ENCODE peak calls at places on chromosome 18, in five cellular contexts. One of them, this sample, is unnamed.

GRCh38 chr18:75203456-75204261 is 5.3 kb downstream of the PTGR3 start:
- DNase-seq in body of pancreas: peak; percentile 41
- DNase-seq in right lobe of liver: no peak
- DNase-seq in heart left ventricle: peak; percentile 22
- DNase-seq in stomach: no peak
- DNase-seq in this sample: no peak

GRCh38 chr18:13095466-13095865 is 104.3 kb downstream of the CEP192 start:
- DNase-seq in body of pancreas: no peak
- DNase-seq in right lobe of liver: no peak
- DNase-seq in heart left ventricle: no peak
- DNase-seq in stomach: no peak
- DNase-seq in this sample: no peak

GRCh38 chr18:23994361-23994902 is 20.1 kb upstream of the TTC39C start:
- DNase-seq in body of pancreas: no peak
- DNase-seq in right lobe of liver: no peak
- DNase-seq in heart left ventricle: no peak
- DNase-seq in stomach: no peak
- DNase-seq in this sample: no peak

GRCh38 chr18:50161806-50162205 is 33.1 kb downstream of the MYO5B start:
- DNase-seq in body of pancreas: no peak
- DNase-seq in right lobe of liver: no peak
- DNase-seq in heart left ventricle: no peak
- DNase-seq in stomach: no peak
- DNase-seq in this sample: no peak

GRCh38 chr18:63819780-63820179 is 44.6 kb downstream of the SERPINB7 start:
- DNase-seq in body of pancreas: no peak
- DNase-seq in right lobe of liver: no peak
- DNase-seq in heart left ventricle: no peak
- DNase-seq in stomach: no peak
- DNase-seq in this sample: no peak

GRCh38 chr18:74831571-74832250 is 234.0 kb downstream of the ZNF407 start:
- DNase-seq in body of pancreas: no peak
- DNase-seq in right lobe of liver: no peak
- DNase-seq in heart left ventricle: no peak
- DNase-seq in stomach: no peak
- DNase-seq in this sample: no peak

GRCh38 chr18:34802938-34803337 is 92.8 kb downstream of the DTNA start:
- DNase-seq in body of pancreas: no peak
- DNase-seq in right lobe of liver: no peak
- DNase-seq in heart left ventricle: no peak
- DNase-seq in stomach: no peak
- DNase-seq in this sample: no peak

GRCh38 chr18:69400976-69401474 is 337 bp downstream of the DOK6 start:
- DNase-seq in body of pancreas: no peak
- DNase-seq in right lobe of liver: peak; percentile 56
- DNase-seq in heart left ventricle: peak; percentile 18
- DNase-seq in stomach: no peak
- DNase-seq in this sample: no peak

GRCh38 chr18:78683191-78684010 is 296.2 kb upstream of the SALL3 start:
- DNase-seq in body of pancreas: no peak
- DNase-seq in right lobe of liver: no peak
- DNase-seq in heart left ventricle: no peak
- DNase-seq in stomach: peak; percentile 17
- DNase-seq in this sample: no peak

GRCh38 chr18:23158884-23159820 is 23.9 kb downstream of the CABLES1 start:
- DNase-seq in body of pancreas: no peak
- DNase-seq in right lobe of liver: no peak
- DNase-seq in heart left ventricle: no peak
- DNase-seq in stomach: no peak
- DNase-seq in this sample: no peak

GRCh38 chr18:72867721-72868665 is at the start of gene NETO1:
- DNase-seq in body of pancreas: no peak
- DNase-seq in right lobe of liver: no peak
- DNase-seq in heart left ventricle: no peak
- DNase-seq in stomach: no peak
- DNase-seq in this sample: no peak

GRCh38 chr18:72762505-72763122 is 105.2 kb downstream of the NETO1 start:
- DNase-seq in body of pancreas: no peak
- DNase-seq in right lobe of liver: no peak
- DNase-seq in heart left ventricle: no peak
- DNase-seq in stomach: no peak
- DNase-seq in this sample: peak; percentile 60

GRCh38 chr18:23250893-23251656 is 115.8 kb downstream of the CABLES1 start:
- DNase-seq in body of pancreas: no peak
- DNase-seq in right lobe of liver: no peak
- DNase-seq in heart left ventricle: no peak
- DNase-seq in stomach: no peak
- DNase-seq in this sample: no peak

GRCh38 chr18:48519431-48520100 is 19.3 kb upstream of the CTIF start:
- DNase-seq in body of pancreas: no peak
- DNase-seq in right lobe of liver: no peak
- DNase-seq in heart left ventricle: no peak
- DNase-seq in stomach: no peak
- DNase-seq in this sample: no peak

GRCh38 chr18:79167526-79168190 is 98.5 kb downstream of the ATP9B start:
- DNase-seq in body of pancreas: no peak
- DNase-seq in right lobe of liver: no peak
- DNase-seq in heart left ventricle: peak; percentile 71
- DNase-seq in stomach: no peak
- DNase-seq in this sample: no peak

GRCh38 chr18:48926420-48926857 is 24.3 kb downstream of the SMAD7 start:
- DNase-seq in body of pancreas: no peak
- DNase-seq in right lobe of liver: peak; percentile 94
- DNase-seq in heart left ventricle: no peak
- DNase-seq in stomach: peak; percentile 58
- DNase-seq in this sample: no peak

GRCh38 chr18:34207344-34207851 is 17.3 kb downstream of the NOL4 start:
- DNase-seq in body of pancreas: no peak
- DNase-seq in right lobe of liver: no peak
- DNase-seq in heart left ventricle: no peak
- DNase-seq in stomach: no peak
- DNase-seq in this sample: no peak

GRCh38 chr18:47151457-47151856 is 1.2 kb upstream of the HDHD2 start:
- DNase-seq in body of pancreas: no peak
- DNase-seq in right lobe of liver: no peak
- DNase-seq in heart left ventricle: no peak
- DNase-seq in stomach: no peak
- DNase-seq in this sample: no peak

GRCh38 chr18:50559750-50560680 is at the start of gene MAPK4:
- DNase-seq in body of pancreas: peak; percentile 64
- DNase-seq in right lobe of liver: peak; percentile 73
- DNase-seq in heart left ventricle: peak; percentile 48
- DNase-seq in stomach: peak; percentile 67
- DNase-seq in this sample: peak; percentile 37

GRCh38 chr18:27645929-27646328 is 460.8 kb upstream of the CHST9 start:
- DNase-seq in body of pancreas: no peak
- DNase-seq in right lobe of liver: no peak
- DNase-seq in heart left ventricle: no peak
- DNase-seq in stomach: no peak
- DNase-seq in this sample: no peak

GRCh38 chr18:79393181-79393598 is 2.5 kb upstream of the NFATC1 start:
- DNase-seq in body of pancreas: no peak
- DNase-seq in right lobe of liver: peak; percentile 50
- DNase-seq in heart left ventricle: no peak
- DNase-seq in stomach: no peak
- DNase-seq in this sample: no peak

GRCh38 chr18:37962316-37962966 is 396.8 kb upstream of the CELF4 start:
- DNase-seq in body of pancreas: no peak
- DNase-seq in right lobe of liver: no peak
- DNase-seq in heart left ventricle: no peak
- DNase-seq in stomach: no peak
- DNase-seq in this sample: no peak

GRCh38 chr18:56570971-56571370 is 67.4 kb downstream of the TXNL1 start:
- DNase-seq in body of pancreas: no peak
- DNase-seq in right lobe of liver: no peak
- DNase-seq in heart left ventricle: no peak
- DNase-seq in stomach: no peak
- DNase-seq in this sample: no peak

GRCh38 chr18:56576826-56577573 is 61.4 kb downstream of the TXNL1 start:
- DNase-seq in body of pancreas: no peak
- DNase-seq in right lobe of liver: no peak
- DNase-seq in heart left ventricle: peak; percentile 38
- DNase-seq in stomach: no peak
- DNase-seq in this sample: no peak

GRCh38 chr18:56574827-56575226 is 63.6 kb downstream of the TXNL1 start:
- DNase-seq in body of pancreas: peak; percentile 43
- DNase-seq in right lobe of liver: no peak
- DNase-seq in heart left ventricle: peak; percentile 79
- DNase-seq in stomach: peak; percentile 41
- DNase-seq in this sample: no peak

GRCh38 chr18:56575819-56576663 is 62.4 kb downstream of the TXNL1 start:
- DNase-seq in body of pancreas: no peak
- DNase-seq in right lobe of liver: no peak
- DNase-seq in heart left ventricle: peak; percentile 45
- DNase-seq in stomach: no peak
- DNase-seq in this sample: peak; percentile 55
- TF ChIP-seq CTCF in body of pancreas: peak; percentile 81
- TF ChIP-seq CTCF in right lobe of liver: peak; percentile 74
- TF ChIP-seq CTCF in heart left ventricle: peak; percentile 73
- TF ChIP-seq CTCF in stomach: peak; percentile 70
- TF ChIP-seq CTCF in this sample: peak; percentile 40

DNA sequence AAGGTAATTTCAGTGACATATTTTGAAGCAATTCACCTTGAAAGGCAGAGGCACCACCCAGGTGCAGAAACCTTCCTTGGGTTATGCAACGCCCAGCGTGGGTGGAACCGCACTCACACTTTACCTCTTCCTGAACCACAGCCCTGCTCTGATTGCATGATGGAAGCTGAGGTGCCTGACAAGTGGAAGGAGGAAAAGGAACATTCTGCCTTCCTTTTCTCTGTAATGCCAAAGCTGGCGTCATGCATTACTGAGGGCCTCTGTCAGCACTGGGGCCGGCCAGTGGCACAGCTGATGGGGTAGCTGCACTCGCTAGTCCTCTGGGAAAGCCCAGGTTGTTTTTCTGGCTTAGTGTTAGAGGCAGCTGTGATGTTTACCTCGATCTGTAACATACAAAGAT is 266.5 kb downstream of the NEDD4L start:
- DNase-seq in body of pancreas: peak; percentile 89
- DNase-seq in right lobe of liver: no peak
- DNase-seq in heart left ventricle: peak; percentile 38
- DNase-seq in stomach: peak; percentile 78
- DNase-seq in this sample: no peak
- TF ChIP-seq POLR2A in body of pancreas: peak; percentile 79
- TF ChIP-seq POLR2A in right lobe of liver: no peak
- TF ChIP-seq POLR2A in heart left ventricle: no peak
- TF ChIP-seq POLR2A in stomach: no peak
- TF ChIP-seq POLR2A in this sample: no peak

DNA sequence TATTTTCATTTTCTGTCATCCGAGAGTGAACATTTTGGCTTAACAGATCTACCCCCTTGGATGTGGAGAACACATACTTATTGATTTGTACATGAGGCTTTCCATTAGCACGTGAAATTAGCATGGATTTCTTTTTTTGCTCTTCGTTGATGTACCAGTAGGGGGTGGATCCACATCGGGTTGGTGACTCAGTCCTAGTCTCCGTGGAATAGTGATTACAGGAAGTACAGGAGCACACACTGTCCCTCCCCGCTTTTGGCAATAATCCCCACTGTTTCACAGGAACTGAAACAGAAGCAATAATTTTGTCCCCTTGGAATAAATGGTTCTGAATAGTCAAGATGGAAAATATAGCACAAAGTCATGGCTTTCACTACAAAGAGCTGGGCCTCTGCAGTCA is 229.0 kb downstream of the GALR1 start:
- DNase-seq in body of pancreas: peak; percentile 22
- DNase-seq in right lobe of liver: no peak
- DNase-seq in heart left ventricle: peak; percentile 76
- DNase-seq in stomach: no peak
- DNase-seq in this sample: peak; percentile 76
- TF ChIP-seq CTCF in body of pancreas: peak; percentile 40
- TF ChIP-seq CTCF in right lobe of liver: peak; percentile 15
- TF ChIP-seq CTCF in heart left ventricle: peak; percentile 41
- TF ChIP-seq CTCF in stomach: no peak
- TF ChIP-seq CTCF in this sample: peak; percentile 41

DNA sequence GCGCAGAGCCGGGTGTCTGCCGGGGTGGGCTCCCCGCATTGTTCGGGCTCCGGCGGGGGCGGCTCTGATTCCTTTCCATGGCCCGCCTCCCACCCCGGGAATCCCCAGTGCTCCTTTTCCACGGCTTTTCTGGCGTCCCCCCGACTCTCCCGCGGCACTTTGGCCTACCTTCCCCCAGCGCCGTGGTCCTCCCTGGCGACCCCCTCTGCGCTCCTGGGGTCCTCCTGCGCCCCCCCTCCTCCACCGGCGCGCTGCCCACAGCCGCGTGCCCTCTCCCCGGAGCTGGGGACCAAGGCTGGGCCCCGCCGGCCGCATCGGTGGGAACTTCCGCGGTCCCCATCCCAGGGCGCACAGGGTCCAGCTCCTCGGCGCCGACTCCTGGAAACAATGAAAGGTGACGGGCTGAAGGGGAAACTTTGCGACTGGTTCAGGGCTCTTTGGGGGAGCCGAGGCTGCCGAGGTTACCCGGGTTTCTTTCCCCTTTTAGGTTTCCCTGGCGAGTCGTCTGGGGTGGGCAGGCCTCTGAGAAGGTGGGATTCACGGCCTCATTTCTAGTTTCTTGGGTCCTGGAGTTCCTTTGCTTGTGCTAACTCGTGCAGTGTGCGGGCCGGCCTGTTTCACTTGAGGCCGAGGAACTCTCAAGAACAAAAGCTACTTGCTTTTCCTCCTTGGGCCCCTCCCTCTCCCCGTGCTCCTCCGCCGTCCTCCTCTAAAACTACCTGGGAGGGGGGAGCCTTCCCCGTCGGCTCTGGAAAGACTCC is 2.2 kb downstream of the TGIF1 start:
- DNase-seq in body of pancreas: peak; percentile 47
- DNase-seq in right lobe of liver: peak; percentile 68
- DNase-seq in heart left ventricle: peak; percentile 66
- DNase-seq in stomach: peak; percentile 73
- DNase-seq in this sample: peak; percentile 54
- TF ChIP-seq POLR2A in body of pancreas: no peak
- TF ChIP-seq POLR2A in right lobe of liver: peak; percentile 22
- TF ChIP-seq POLR2A in heart left ventricle: no peak
- TF ChIP-seq POLR2A in stomach: peak; percentile 41
- TF ChIP-seq POLR2A in this sample: no peak

DNA sequence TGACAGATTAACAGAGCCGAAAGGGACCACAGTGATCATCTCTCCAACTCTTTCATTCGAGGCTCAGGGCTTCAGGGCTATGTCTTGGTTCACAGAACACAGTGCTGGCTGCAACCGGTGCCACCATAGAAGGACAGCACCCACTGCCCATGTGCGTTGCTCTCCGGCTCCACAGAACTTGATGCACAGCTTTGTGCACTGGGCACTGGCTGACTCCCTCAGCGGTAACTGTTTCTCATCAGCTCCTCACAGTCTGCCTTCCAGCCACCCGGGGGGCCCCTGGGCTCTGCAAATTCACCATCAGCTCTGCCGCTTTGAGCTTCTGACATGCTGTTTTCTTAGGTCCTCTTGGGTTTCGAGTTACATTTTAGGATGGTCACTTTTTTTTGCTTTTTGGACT is 124.3 kb upstream of the RAB12 start:
- DNase-seq in body of pancreas: no peak
- DNase-seq in right lobe of liver: no peak
- DNase-seq in heart left ventricle: no peak
- DNase-seq in stomach: no peak
- DNase-seq in this sample: no peak
- TF ChIP-seq CTCF in body of pancreas: no peak
- TF ChIP-seq CTCF in right lobe of liver: no peak
- TF ChIP-seq CTCF in heart left ventricle: no peak
- TF ChIP-seq CTCF in stomach: no peak
- TF ChIP-seq CTCF in this sample: no peak

GRCh38 chr18:57846258-57846657 is 43.1 kb upstream of the ATP8B1 start:
- DNase-seq in body of pancreas: peak; percentile 43
- DNase-seq in right lobe of liver: no peak
- DNase-seq in heart left ventricle: no peak
- DNase-seq in stomach: peak; percentile 40
- DNase-seq in this sample: no peak
- TF ChIP-seq POLR2A in body of pancreas: no peak
- TF ChIP-seq POLR2A in right lobe of liver: no peak
- TF ChIP-seq POLR2A in heart left ventricle: no peak
- TF ChIP-seq POLR2A in stomach: no peak
- TF ChIP-seq POLR2A in this sample: no peak

This sample was measured in NB4.